ENCODE peak calls at places on chromosomes 12 and 14, in four cellular contexts. M, E, C and X are unnamed samples.

GRCh38 chr12:12474931-12475485 is 87.7 kb downstream of the DUSP16 start:
- DNase-seq in M (no peak), E (peak; percentile 64), C (no peak), X (no peak)

GRCh38 chr14:44149597-44149996 is 357.5 kb downstream of the FSCB start:
- DNase-seq in M (peak; percentile 2), E (peak; percentile 11), C (peak; percentile 55), X (peak; percentile 75)

GRCh38 chr12:122538496-122538895 is 11.4 kb downstream of the KNTC1 start:
- DNase-seq in M (no peak), E (no peak), C (no peak), X (no peak)

GRCh38 chr12:106774808-106775524 is 484 bp downstream of the RIC8B start:
- DNase-seq in M (peak; percentile 74), E (no peak), C (no peak), X (no peak)

GRCh38 chr14:104394606-104394910 is 185.0 kb upstream of the C14orf180 start:
- DNase-seq in M (no peak), E (no peak), C (no peak), X (no peak)

GRCh38 chr14:72098202-72098601 is 166.0 kb downstream of the RGS6 start:
- DNase-seq in M (no peak), E (no peak), C (no peak), X (no peak)

GRCh38 chr12:112584266-112584722 is 165.5 kb downstream of the PTPN11 start:
- DNase-seq in M (no peak), E (peak; percentile 82), C (peak; percentile 34), X (peak; percentile 66)

GRCh38 chr14:55454264-55455151 is 14.1 kb upstream of the TBPL2 start:
- DNase-seq in M (peak; percentile 79), E (peak; percentile 61), C (peak; percentile 16), X (no peak)

GRCh38 chr12:75578546-75578945 is 67.1 kb upstream of the KRR1 start:
- DNase-seq in M (no peak), E (no peak), C (peak; percentile 48), X (no peak)

GRCh38 chr12:82058197-82058596 is 299.0 kb upstream of the PPFIA2 start:
- DNase-seq in M (no peak), E (no peak), C (no peak), X (no peak)
- TF ChIP-seq FOXJ3 in M (no peak), E (no peak), C (no peak), X (no peak)

DNA sequence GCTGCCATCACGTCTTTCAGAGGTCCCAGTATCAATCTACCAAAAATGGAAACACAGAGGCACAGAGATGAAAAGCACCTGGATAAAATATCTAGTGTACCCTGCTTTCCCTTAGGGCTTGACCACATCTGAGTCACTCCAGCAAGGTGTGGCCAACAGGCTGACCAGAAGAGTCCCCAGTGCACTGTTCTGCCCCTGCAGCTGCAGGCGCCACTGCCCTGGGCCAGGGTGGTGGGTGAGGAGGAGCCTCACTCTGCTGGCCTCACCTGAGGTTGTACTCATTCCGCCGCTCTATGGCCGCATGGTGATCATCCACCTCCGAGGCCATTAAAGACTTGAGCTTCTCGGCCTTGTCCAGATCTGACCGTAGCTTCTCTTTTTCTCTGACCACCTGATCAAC is 60.4 kb downstream of the NIN start:
- DNase-seq in M (no peak), E (no peak), C (no peak), X (no peak)
- TF ChIP-seq FOXJ3 in M (no peak), E (no peak), C (no peak), X (no peak)

DNA sequence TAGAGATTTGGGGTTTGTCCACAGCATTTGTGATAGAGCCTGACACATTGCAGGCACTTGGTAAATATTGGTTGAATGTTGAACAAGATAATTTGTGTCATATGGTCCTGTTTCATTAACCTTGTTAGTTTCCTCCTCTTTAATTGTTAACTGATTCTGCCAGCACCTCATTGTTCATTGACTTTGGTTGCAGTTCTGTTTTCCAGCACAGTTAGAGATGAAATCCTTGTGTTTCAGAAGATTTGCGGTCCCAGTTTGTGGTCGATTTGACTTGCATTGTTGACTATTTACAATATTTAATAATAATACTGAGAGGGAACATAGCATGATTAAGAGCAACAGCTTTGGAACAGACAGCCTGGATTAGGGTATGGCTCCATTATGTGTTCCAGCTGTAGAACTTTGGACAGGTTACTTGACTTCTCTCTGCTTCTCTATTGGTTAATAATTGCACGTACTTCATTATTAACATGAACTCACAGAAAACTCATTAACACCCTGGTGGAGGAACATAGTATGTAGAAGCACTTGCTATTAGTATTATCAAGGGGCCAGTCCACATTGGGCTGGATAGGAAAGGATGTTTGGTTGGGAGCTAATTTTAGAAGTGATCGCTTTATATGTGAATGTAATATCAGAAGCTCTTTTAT is 8.7 kb downstream of the DRAM1 start:
- DNase-seq in M (no peak), E (no peak), C (no peak), X (no peak)
- TF ChIP-seq FOXJ3 in M (no peak), E (no peak), C (no peak), X (no peak)

DNA sequence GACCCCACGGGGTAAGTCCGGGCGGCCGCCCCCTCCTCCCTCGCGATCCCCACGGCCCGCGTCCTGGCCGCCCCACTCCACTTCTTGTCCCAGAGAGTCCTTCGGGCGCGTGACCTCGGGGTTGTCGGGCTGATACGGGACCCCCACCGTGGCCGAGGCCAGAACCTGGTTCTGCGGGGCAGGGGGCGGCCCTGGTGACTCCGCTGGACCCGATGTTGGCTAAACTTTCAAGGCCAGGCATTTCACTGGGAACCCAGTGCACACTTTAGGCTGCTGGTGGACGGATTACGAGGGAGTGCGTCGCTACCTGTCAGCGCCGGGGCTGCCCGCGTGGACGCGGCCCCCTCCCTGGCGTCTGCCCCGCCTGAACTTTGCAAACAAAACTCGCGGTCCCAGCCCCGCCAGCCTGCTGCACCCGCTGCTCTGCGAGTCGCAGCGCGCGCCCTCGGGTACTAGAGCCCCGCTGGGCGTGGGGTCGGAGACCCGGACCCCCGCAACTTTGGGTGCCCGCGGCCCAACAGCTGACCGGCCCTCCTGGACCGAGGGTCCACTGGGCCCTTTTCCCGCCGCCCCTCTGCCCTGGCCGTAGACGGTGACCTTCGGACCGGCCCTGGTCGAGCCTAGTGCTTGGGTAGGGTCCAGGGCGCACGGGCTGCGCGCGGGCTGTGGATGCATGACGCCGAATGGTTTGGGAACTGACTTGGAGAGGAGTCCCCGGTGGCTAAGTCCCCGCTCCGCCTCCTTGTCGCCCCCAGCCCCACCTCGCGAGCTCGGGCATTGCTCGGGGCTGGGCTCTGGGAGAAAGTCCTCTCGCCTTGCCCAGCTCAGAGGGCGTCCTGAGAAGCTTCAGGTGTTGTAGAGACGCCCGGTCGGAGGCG is 624 bp downstream of the RIN3 start:
- DNase-seq in M (no peak), E (no peak), C (peak; percentile 36), X (peak; percentile 44)
- TF ChIP-seq FOXJ3 in M (no peak), E (no peak), C (peak; percentile 60), X (no peak)